ENCODE peak calls at places on chromosomes 4 and X, in four cellular contexts. U, H, C and J are unnamed samples.

GRCh38 chr4:26287748-26288147 is 33.1 kb upstream of the RBPJ start:
- DNase-seq in U (no peak), H (no peak), C (no peak), J (no peak)

GRCh38 chr4:7862561-7863200 is 77.0 kb downstream of the AFAP1 start:
- DNase-seq in U (peak; percentile 22), H (no peak), C (no peak), J (no peak)

GRCh38 chr4:114813961-114814360 is 215.4 kb downstream of the UGT8 start:
- DNase-seq in U (no peak), H (no peak), C (no peak), J (no peak)

GRCh38 chr4:138341739-138342415 is 99.7 kb upstream of the SLC7A11 start:
- DNase-seq in U (no peak), H (no peak), C (no peak), J (no peak)

GRCh38 chr4:111755571-111755970 is 389.7 kb upstream of the FAM241A start:
- DNase-seq in U (no peak), H (no peak), C (no peak), J (no peak)

GRCh38 chrX:104370089-104370488 is 115.4 kb upstream of the ESX1 start:
- DNase-seq in U (peak; percentile 55), H (no peak), C (peak; percentile 63), J (no peak)

GRCh38 chr4:98572697-98573096 is 85.7 kb downstream of the TSPAN5 start:
- DNase-seq in U (no peak), H (no peak), C (no peak), J (no peak)

GRCh38 chr4:79684516-79684915 is 276.5 kb upstream of the GK2 start:
- DNase-seq in U (no peak), H (no peak), C (no peak), J (no peak)

GRCh38 chr4:165343353-165344191 is 16.1 kb downstream of the MSMO1 start:
- DNase-seq in U (peak; percentile 58), H (no peak), C (no peak), J (no peak)

GRCh38 chr4:170538821-170539473 is 449.2 kb upstream of the AADAT start:
- DNase-seq in U (no peak), H (no peak), C (no peak), J (no peak)

GRCh38 chr4:182818926-182819730 is 98.1 kb downstream of the DCTD start:
- DNase-seq in U (no peak), H (no peak), C (no peak), J (no peak)

GRCh38 chrX:15947648-15948317 is 93.2 kb upstream of the AP1S2 start:
- DNase-seq in U (peak; percentile 67), H (no peak), C (peak; percentile 65), J (peak; percentile 33)

GRCh38 chrX:74251006-74251930 is 52.7 kb upstream of the ZCCHC13 start:
- DNase-seq in U (no peak), H (no peak), C (peak; percentile 50), J (no peak)

GRCh38 chr4:175290401-175290800 is 372.2 kb downstream of the ADAM29 start:
- DNase-seq in U (no peak), H (no peak), C (no peak), J (no peak)

GRCh38 chr4:87838207-87838606 is 5.4 kb downstream of the MEPE start:
- DNase-seq in U (peak; percentile 48), H (no peak), C (no peak), J (no peak)

GRCh38 chr4:40307627-40308497 is 27.3 kb upstream of the CHRNA9 start:
- DNase-seq in U (peak; percentile 37), H (peak; percentile 20), C (no peak), J (no peak)

GRCh38 chr4:88318751-88319350 is 34.5 kb upstream of the PPM1K start:
- DNase-seq in U (no peak), H (no peak), C (peak; percentile 49), J (peak; percentile 1)

GRCh38 chrX:119573840-119574393 is 446 bp upstream of the UBE2A start:
- DNase-seq in U (peak; percentile 45), H (peak; percentile 7), C (peak; percentile 32), J (no peak)

GRCh38 chr4:165872443-165873297 is at the start of gene TLL1:
- DNase-seq in U (peak; percentile 46), H (no peak), C (peak; percentile 45), J (no peak)

GRCh38 chr4:186840771-186841301 is 117.2 kb upstream of the FAT1 start:
- DNase-seq in U (no peak), H (peak; percentile 34), C (no peak), J (no peak)

GRCh38 chr4:150518559-150518958 is 63.4 kb upstream of the MAB21L2 start:
- DNase-seq in U (no peak), H (no peak), C (peak; percentile 76), J (no peak)

GRCh38 chrX:1385824-1386223 is 6.1 kb downstream of the SLC25A6 start:
- DNase-seq in U (no peak), H (no peak), C (no peak), J (no peak)

GRCh38 chr4:8756816-8757215 is 114.8 kb downstream of the HMX1 start:
- DNase-seq in U (no peak), H (no peak), C (no peak), J (no peak)

GRCh38 chr4:107069049-107069448 is 32.9 kb upstream of the DKK2 start:
- DNase-seq in U (no peak), H (no peak), C (peak; percentile 73), J (no peak)

GRCh38 chr4:15396157-15396800 is 31.6 kb upstream of the C1QTNF7 start:
- DNase-seq in U (peak; percentile 80), H (no peak), C (peak; percentile 29), J (peak; percentile 9)

GRCh38 chr4:88989990-88990389 is 67.0 kb downstream of the FAM13A start:
- DNase-seq in U (no peak), H (no peak), C (no peak), J (no peak)

GRCh38 chrX:107769581-107770317 is 5.8 kb downstream of the TSC22D3 start:
- DNase-seq in U (no peak), H (no peak), C (no peak), J (no peak)

DNA sequence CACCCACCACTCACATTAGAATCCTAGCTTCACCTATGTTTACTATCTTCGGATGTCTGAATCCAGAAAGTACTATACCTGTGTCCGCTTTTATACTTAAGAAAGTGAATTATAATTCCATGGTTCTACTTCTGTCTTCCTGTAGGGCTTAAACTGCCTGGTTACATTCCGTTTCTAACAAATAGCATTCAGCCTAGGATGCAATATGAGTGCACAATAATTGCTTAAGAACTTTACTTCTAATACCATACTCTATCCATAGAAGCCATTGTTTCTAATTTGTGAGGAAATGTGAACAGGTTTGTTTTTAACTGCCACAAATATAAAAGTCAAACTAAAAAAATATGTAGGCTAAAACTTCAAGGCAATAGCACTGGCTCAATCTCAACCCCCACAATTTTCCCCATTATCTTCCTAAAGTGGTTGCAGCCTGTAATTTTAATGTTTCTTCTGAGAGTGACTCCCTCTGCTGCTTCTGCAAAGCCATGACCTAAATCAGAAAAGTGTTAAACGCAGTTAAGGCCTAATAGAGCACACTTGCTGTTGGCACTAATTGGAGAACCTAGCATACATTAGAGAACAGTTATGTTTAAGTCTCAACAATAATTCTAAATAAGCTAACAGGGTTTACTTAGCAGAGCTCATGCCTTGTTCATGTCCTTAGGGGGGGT is 4.2 kb downstream of the UNC5C start:
- DNase-seq in U (peak; percentile 24), H (no peak), C (peak; percentile 51), J (no peak)
- H3K4me3 ChIP-seq in U (no peak overlapping the region), H (no peak overlapping the region), C (no peak overlapping the region), J (no peak overlapping the region)

GRCh38 chr4:118835896-118836762 is at the start of gene SEC24D:
- DNase-seq in U (peak; percentile 95), H (peak; percentile 75), C (peak; percentile 81), J (peak; percentile 95)

GRCh38 chr4:118834960-118835895 is 698 bp downstream of the SEC24D start:
- DNase-seq in U (peak; percentile 81), H (peak; percentile 68), C (peak; percentile 90), J (no peak)

GRCh38 chr4:118834070-118834469 is 1.9 kb downstream of the SEC24D start:
- DNase-seq in U (no peak), H (no peak), C (no peak), J (no peak)

GRCh38 chr4:118836763-118837507 is 1.0 kb upstream of the SEC24D start:
- DNase-seq in U (no peak), H (no peak), C (no peak), J (no peak)

DNA sequence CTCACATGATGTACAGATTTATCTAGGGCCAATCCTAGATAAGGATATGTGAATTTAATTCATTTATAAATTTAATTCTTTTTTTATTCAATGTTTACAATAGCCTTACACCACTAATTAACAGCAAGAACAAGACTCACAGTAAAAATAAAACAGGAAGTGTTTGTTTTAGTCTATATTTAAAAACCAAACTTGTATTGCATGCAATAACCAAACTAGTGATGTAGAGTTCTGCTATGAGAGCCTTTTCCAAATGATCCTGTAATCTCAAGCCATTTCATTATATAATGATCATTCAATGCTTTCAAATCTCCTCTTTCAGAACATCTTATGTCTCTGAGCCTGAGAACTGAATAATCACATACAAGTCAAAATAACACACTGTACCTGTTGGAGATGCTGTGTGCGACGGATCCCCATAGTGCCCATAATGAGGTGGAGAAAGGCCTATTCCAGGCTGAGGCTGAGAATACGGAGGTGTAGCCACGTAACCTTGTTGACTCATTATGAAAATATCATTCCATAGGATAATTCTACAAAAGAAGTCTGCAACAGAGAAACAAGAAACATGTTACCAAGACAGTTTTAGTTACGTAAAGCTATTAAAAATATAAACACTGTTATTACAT is 2.6 kb downstream of the SEC24D start:
- DNase-seq in U (no peak), H (no peak), C (no peak), J (no peak)
- H3K4me3 ChIP-seq in U (peak overlapping the region; percentile 87), H (no peak overlapping the region), C (no peak overlapping the region), J (no peak overlapping the region)

DNA sequence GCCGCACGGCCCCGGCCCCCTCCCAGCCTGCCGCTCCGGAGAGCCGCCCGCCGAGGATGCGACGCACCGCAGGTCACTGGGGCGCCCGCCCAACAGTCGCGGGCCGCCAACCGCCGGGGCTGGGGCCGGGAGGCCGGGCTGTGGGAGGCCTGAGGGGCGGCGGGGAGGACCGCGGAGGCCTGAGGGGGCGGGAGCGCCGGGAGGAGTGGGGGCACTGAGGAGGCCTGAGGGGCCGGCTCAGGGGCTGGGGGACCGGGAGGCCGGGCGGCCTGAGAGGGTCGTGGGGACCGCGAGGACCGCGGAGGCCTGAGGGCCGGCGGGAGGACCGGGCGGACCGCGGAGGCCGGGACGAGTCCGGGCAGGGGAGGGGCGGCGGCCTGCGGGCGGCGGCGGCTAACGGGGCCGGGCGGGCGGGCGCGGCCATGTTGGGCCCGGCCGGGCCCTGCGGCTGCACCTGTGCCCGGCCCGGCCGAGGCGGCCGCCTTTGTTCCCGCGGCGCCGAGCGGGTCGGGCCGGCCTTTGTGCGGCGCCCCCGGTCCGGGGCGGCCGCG is 353 bp downstream of the NSD2 start:
- DNase-seq in U (peak; percentile 56), H (no peak), C (peak; percentile 19), J (no peak)
- H3K4me3 ChIP-seq in U (peak overlapping the region; percentile 89), H (peak overlapping the region; percentile 94), C (peak overlapping the region; percentile 64), J (peak overlapping the region; percentile 63)

DNA sequence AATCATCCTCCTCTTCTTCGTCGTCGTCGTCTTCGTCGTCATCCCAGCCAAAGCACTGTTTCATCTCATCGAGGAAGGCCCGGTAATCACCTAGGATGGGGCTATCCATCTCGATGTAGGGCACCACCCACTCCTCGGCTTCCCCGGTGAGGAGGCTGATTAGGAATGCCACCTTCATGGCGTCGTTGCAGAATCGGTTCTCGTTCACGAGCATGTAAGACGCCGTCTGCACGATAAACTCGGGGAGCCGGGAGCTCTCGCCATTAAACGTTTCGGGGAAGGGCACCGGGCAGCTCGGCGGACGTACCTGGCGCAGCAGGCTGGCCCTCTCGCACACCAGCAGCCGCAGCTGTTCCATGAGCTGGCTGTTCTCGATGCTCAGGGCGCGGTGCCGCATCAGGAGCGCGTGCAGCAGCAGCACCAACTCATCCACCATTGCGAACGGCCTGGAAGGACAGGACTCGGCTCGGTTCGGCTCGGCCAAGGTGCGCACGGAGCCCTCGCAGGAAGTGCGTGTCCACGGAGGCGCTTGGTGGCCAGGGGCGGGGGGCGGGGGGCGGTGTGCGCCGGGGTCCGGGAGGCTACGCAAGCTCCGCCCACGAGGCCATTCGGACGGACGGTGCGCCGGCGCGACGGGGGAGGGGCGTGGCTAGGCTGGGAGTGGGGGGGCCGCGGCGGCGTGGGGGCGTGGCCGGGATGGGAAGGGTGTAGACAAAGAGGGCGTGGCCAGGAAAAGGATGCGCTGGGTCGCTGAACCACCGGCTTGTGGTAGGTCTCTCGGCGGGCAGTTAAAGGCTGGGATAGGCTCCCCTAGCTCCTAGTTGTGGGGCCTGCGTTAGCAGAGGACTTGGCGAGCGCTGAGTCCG is at the start of gene LDOC1:
- DNase-seq in U (peak; percentile 89), H (peak; percentile 56), C (peak; percentile 72), J (peak; percentile 70)
- H3K4me3 ChIP-seq in U (peak within 1 kb of the TSS; percentile 66), H (peak within 1 kb of the TSS; percentile 52), C (peak within 1 kb of the TSS; percentile 68), J (peak within 1 kb of the TSS; percentile 67)